ENCODE peak calls at places on chromosomes 16 and 17, in nine cellular contexts. U is left ventricle myocardium superior; X is A549; E is posterior vena cava; P is activated CD8-positive, alpha-beta memory T cell treated with anti-CD3 and anti-CD28 coated beads, Interleukin-2, amount 10 ng/mL, durations not matched to agents 7 days and 5 days; H is T follicular helper cell; B is germinal center; J is NCI-H460; V is effector memory CD4-positive, alpha-beta T cell. G is an unnamed sample.

GRCh38 chr16:70750893-70751467 is 50.0 kb downstream of the VAC14 start:
- DNase-seq in U (peak; percentile 81), X (no peak), E (peak; percentile 94), P (no peak), H (no peak), B (no peak), J (no peak), V (no peak), G (no peak)

GRCh38 chr17:77319211-77320031 is 178.7 kb downstream of the SEC14L1 start:
- DNase-seq in U (peak; percentile 84), X (peak; percentile 95), E (peak; percentile 96), P (peak; percentile 71), H (peak; percentile 59), B (peak; percentile 45), J (peak; percentile 84), V (peak; percentile 51), G (peak; percentile 78)

GRCh38 chr17:29066603-29067002 is 23.7 kb downstream of the PIPOX start:
- DNase-seq in U (peak; percentile 13), X (no peak), E (no peak), P (no peak), H (no peak), B (no peak), J (no peak), V (no peak), G (no peak)

GRCh38 chr17:35766903-35767510 is 6.3 kb downstream of the C17orf50 start:
- DNase-seq in U (no peak), X (peak; percentile 85), E (no peak), P (no peak), H (peak; percentile 20), B (peak; percentile 58), J (peak; percentile 47), V (no peak), G (peak; percentile 79)

GRCh38 chr17:56432443-56432842 is 161.1 kb upstream of the NOG start:
- DNase-seq in U (no peak), X (no peak), E (no peak), P (no peak), H (no peak), B (no peak), J (no peak), V (no peak), G (no peak)

GRCh38 chr16:57516176-57516725 is 20.1 kb downstream of the CCDC102A start:
- DNase-seq in U (no peak), X (no peak), E (no peak), P (no peak), H (no peak), B (no peak), J (no peak), V (no peak), G (no peak)

GRCh38 chr16:27642753-27643152 is 92.8 kb downstream of the KATNIP start:
- DNase-seq in U (no peak), X (no peak), E (peak; percentile 12), P (no peak), H (no peak), B (no peak), J (no peak), V (no peak), G (no peak)

GRCh38 chr16:29664133-29664912 is 1.3 kb downstream of the SPN start:
- DNase-seq in U (peak; percentile 46), X (no peak), E (peak; percentile 84), P (peak; percentile 65), H (no peak), B (peak; percentile 51), J (no peak), V (peak; percentile 28), G (no peak)

GRCh38 chr16:57914244-57915173 is 56.4 kb downstream of the CNGB1 start:
- DNase-seq in U (no peak), X (no peak), E (no peak), P (no peak), H (no peak), B (no peak), J (no peak), V (no peak), G (no peak)

GRCh38 chr17:78648293-78648692 is 71.1 kb upstream of the DNAH17 start:
- DNase-seq in U (no peak), X (no peak), E (no peak), P (no peak), H (no peak), B (no peak), J (no peak), V (no peak), G (no peak)

G was measured in GM20000.